ENCODE peak calls at places on chromosomes 4 and X, in nine cellular contexts. One of them, this sample, is unnamed.

GRCh38 chrX:9835585-9836210 is 49.5 kb downstream of the SHROOM2 start:
- DNase-seq in aorta: no peak
- DNase-seq in body of pancreas: no peak
- DNase-seq in iPS DF 6.9: no peak
- DNase-seq in effector memory CD4-positive, alpha-beta T cell: no peak
- DNase-seq in tibial nerve: no peak
- DNase-seq in uterus: no peak
- DNase-seq in left lung: no peak
- DNase-seq in Caco-2: no peak
- DNase-seq in this sample: no peak

GRCh38 chr4:54719378-54719777 is 61.6 kb downstream of the KIT start:
- DNase-seq in aorta: no peak
- DNase-seq in body of pancreas: no peak
- DNase-seq in iPS DF 6.9: no peak
- DNase-seq in effector memory CD4-positive, alpha-beta T cell: no peak
- DNase-seq in tibial nerve: no peak
- DNase-seq in uterus: no peak
- DNase-seq in left lung: no peak
- DNase-seq in Caco-2: no peak
- DNase-seq in this sample: no peak

GRCh38 chr4:116343809-116344208 is 741.6 kb downstream of the TRAM1L1 start:
- DNase-seq in aorta: no peak
- DNase-seq in body of pancreas: no peak
- DNase-seq in iPS DF 6.9: no peak
- DNase-seq in effector memory CD4-positive, alpha-beta T cell: no peak
- DNase-seq in tibial nerve: no peak
- DNase-seq in uterus: no peak
- DNase-seq in left lung: no peak
- DNase-seq in Caco-2: no peak
- DNase-seq in this sample: no peak

GRCh38 chrX:50988649-50989048 is 78.1 kb downstream of the BMP15 start:
- DNase-seq in aorta: no peak
- DNase-seq in body of pancreas: peak; percentile 54
- DNase-seq in iPS DF 6.9: no peak
- DNase-seq in effector memory CD4-positive, alpha-beta T cell: no peak
- DNase-seq in tibial nerve: peak; percentile 37
- DNase-seq in uterus: no peak
- DNase-seq in left lung: no peak
- DNase-seq in Caco-2: no peak
- DNase-seq in this sample: peak; percentile 5

GRCh38 chrX:149467920-149468319 is 37.2 kb downstream of the IDS start:
- DNase-seq in aorta: no peak
- DNase-seq in body of pancreas: no peak
- DNase-seq in iPS DF 6.9: no peak
- DNase-seq in effector memory CD4-positive, alpha-beta T cell: no peak
- DNase-seq in tibial nerve: no peak
- DNase-seq in uterus: peak; percentile 14
- DNase-seq in left lung: no peak
- DNase-seq in Caco-2: no peak
- DNase-seq in this sample: no peak

GRCh38 chr4:108155373-108155772 is 13.4 kb downstream of the LEF1 start:
- DNase-seq in aorta: no peak
- DNase-seq in body of pancreas: no peak
- DNase-seq in iPS DF 6.9: no peak
- DNase-seq in effector memory CD4-positive, alpha-beta T cell: no peak
- DNase-seq in tibial nerve: no peak
- DNase-seq in uterus: no peak
- DNase-seq in left lung: no peak
- DNase-seq in Caco-2: no peak
- DNase-seq in this sample: no peak

GRCh38 chr4:15034071-15034764 is 31.9 kb downstream of the CPEB2 start:
- DNase-seq in aorta: no peak
- DNase-seq in body of pancreas: no peak
- DNase-seq in iPS DF 6.9: no peak
- DNase-seq in effector memory CD4-positive, alpha-beta T cell: no peak
- DNase-seq in tibial nerve: no peak
- DNase-seq in uterus: no peak
- DNase-seq in left lung: no peak
- DNase-seq in Caco-2: no peak
- DNase-seq in this sample: no peak

GRCh38 chrX:23784487-23785301 is 1.7 kb downstream of the SAT1 start:
- DNase-seq in aorta: no peak
- DNase-seq in body of pancreas: peak; percentile 25
- DNase-seq in iPS DF 6.9: no peak
- DNase-seq in effector memory CD4-positive, alpha-beta T cell: no peak
- DNase-seq in tibial nerve: no peak
- DNase-seq in uterus: peak; percentile 39
- DNase-seq in left lung: no peak
- DNase-seq in Caco-2: no peak
- DNase-seq in this sample: no peak

GRCh38 chr4:163688856-163689255 is 194.4 kb downstream of the TMA16 start:
- DNase-seq in aorta: no peak
- DNase-seq in body of pancreas: no peak
- DNase-seq in iPS DF 6.9: no peak
- DNase-seq in effector memory CD4-positive, alpha-beta T cell: no peak
- DNase-seq in tibial nerve: no peak
- DNase-seq in uterus: no peak
- DNase-seq in left lung: no peak
- DNase-seq in Caco-2: no peak
- DNase-seq in this sample: no peak

GRCh38 chr4:105022811-105023667 is 123.6 kb upstream of the TET2 start:
- DNase-seq in aorta: no peak
- DNase-seq in body of pancreas: no peak
- DNase-seq in iPS DF 6.9: no peak
- DNase-seq in effector memory CD4-positive, alpha-beta T cell: no peak
- DNase-seq in tibial nerve: no peak
- DNase-seq in uterus: no peak
- DNase-seq in left lung: peak; percentile 60
- DNase-seq in Caco-2: no peak
- DNase-seq in this sample: no peak

GRCh38 chr4:6372649-6373525 is 99.5 kb downstream of the PPP2R2C start:
- DNase-seq in aorta: no peak
- DNase-seq in body of pancreas: no peak
- DNase-seq in iPS DF 6.9: peak; percentile 45
- DNase-seq in effector memory CD4-positive, alpha-beta T cell: no peak
- DNase-seq in tibial nerve: no peak
- DNase-seq in uterus: no peak
- DNase-seq in left lung: no peak
- DNase-seq in Caco-2: peak; percentile 63
- DNase-seq in this sample: peak; percentile 3

GRCh38 chr4:32864713-32865351 is 2144.7 kb downstream of the PCDH7 start:
- DNase-seq in aorta: no peak
- DNase-seq in body of pancreas: no peak
- DNase-seq in iPS DF 6.9: no peak
- DNase-seq in effector memory CD4-positive, alpha-beta T cell: no peak
- DNase-seq in tibial nerve: no peak
- DNase-seq in uterus: no peak
- DNase-seq in left lung: no peak
- DNase-seq in Caco-2: no peak
- DNase-seq in this sample: no peak

GRCh38 chr4:42627887-42628646 is 28.8 kb downstream of the ATP8A1 start:
- DNase-seq in aorta: peak; percentile 64
- DNase-seq in body of pancreas: peak; percentile 87
- DNase-seq in iPS DF 6.9: no peak
- DNase-seq in effector memory CD4-positive, alpha-beta T cell: no peak
- DNase-seq in tibial nerve: peak; percentile 63
- DNase-seq in uterus: peak; percentile 45
- DNase-seq in left lung: no peak
- DNase-seq in Caco-2: no peak
- DNase-seq in this sample: peak; percentile 56

GRCh38 chrX:39238017-39238416 is 436.8 kb downstream of the MID1IP1 start:
- DNase-seq in aorta: no peak
- DNase-seq in body of pancreas: no peak
- DNase-seq in iPS DF 6.9: no peak
- DNase-seq in effector memory CD4-positive, alpha-beta T cell: no peak
- DNase-seq in tibial nerve: no peak
- DNase-seq in uterus: no peak
- DNase-seq in left lung: no peak
- DNase-seq in Caco-2: no peak
- DNase-seq in this sample: no peak

GRCh38 chr4:37754410-37755185 is 68.4 kb upstream of the RELL1 start:
- DNase-seq in aorta: no peak
- DNase-seq in body of pancreas: no peak
- DNase-seq in iPS DF 6.9: no peak
- DNase-seq in effector memory CD4-positive, alpha-beta T cell: no peak
- DNase-seq in tibial nerve: no peak
- DNase-seq in uterus: no peak
- DNase-seq in left lung: no peak
- DNase-seq in Caco-2: no peak
- DNase-seq in this sample: no peak

GRCh38 chr4:1799997-1800375 is 6.9 kb downstream of the FGFR3 start:
- DNase-seq in aorta: no peak
- DNase-seq in body of pancreas: no peak
- DNase-seq in iPS DF 6.9: no peak
- DNase-seq in effector memory CD4-positive, alpha-beta T cell: no peak
- DNase-seq in tibial nerve: no peak
- DNase-seq in uterus: no peak
- DNase-seq in left lung: no peak
- DNase-seq in Caco-2: no peak
- DNase-seq in this sample: no peak
- H3K4me1 ChIP-seq in aorta: no peaks in the 10 kb centered on the region
- H3K4me1 ChIP-seq in body of pancreas: peaks cover 67% of the 10 kb centered on the region
- H3K4me1 ChIP-seq in iPS DF 6.9: no peaks in the 10 kb centered on the region
- H3K4me1 ChIP-seq in effector memory CD4-positive, alpha-beta T cell: peaks cover 8% of the 10 kb centered on the region
- H3K4me1 ChIP-seq in tibial nerve: peaks cover 8% of the 10 kb centered on the region
- H3K4me1 ChIP-seq in uterus: peaks cover 4% of the 10 kb centered on the region
- H3K4me1 ChIP-seq in left lung: peaks cover 9% of the 10 kb centered on the region
- H3K4me1 ChIP-seq in Caco-2: peaks cover 33% of the 10 kb centered on the region
- H3K4me1 ChIP-seq in this sample: peaks cover 6% of the 10 kb centered on the region

GRCh38 chr4:788636-789297 is 37.2 kb downstream of the CPLX1 start:
- DNase-seq in aorta: peak; percentile 45
- DNase-seq in body of pancreas: no peak
- DNase-seq in iPS DF 6.9: no peak
- DNase-seq in effector memory CD4-positive, alpha-beta T cell: no peak
- DNase-seq in tibial nerve: no peak
- DNase-seq in uterus: no peak
- DNase-seq in left lung: no peak
- DNase-seq in Caco-2: no peak
- DNase-seq in this sample: no peak

GRCh38 chr4:787561-787981 is 38.4 kb downstream of the CPLX1 start:
- DNase-seq in aorta: peak; percentile 41
- DNase-seq in body of pancreas: no peak
- DNase-seq in iPS DF 6.9: no peak
- DNase-seq in effector memory CD4-positive, alpha-beta T cell: no peak
- DNase-seq in tibial nerve: no peak
- DNase-seq in uterus: no peak
- DNase-seq in left lung: no peak
- DNase-seq in Caco-2: no peak
- DNase-seq in this sample: no peak

GRCh38 chr4:789571-790465 is 36.1 kb downstream of the CPLX1 start:
- DNase-seq in aorta: peak; percentile 42
- DNase-seq in body of pancreas: no peak
- DNase-seq in iPS DF 6.9: no peak
- DNase-seq in effector memory CD4-positive, alpha-beta T cell: no peak
- DNase-seq in tibial nerve: no peak
- DNase-seq in uterus: no peak
- DNase-seq in left lung: no peak
- DNase-seq in Caco-2: no peak
- DNase-seq in this sample: no peak

GRCh38 chr4:786861-787300 is 39.0 kb downstream of the CPLX1 start:
- DNase-seq in aorta: peak; percentile 52
- DNase-seq in body of pancreas: peak; percentile 24
- DNase-seq in iPS DF 6.9: no peak
- DNase-seq in effector memory CD4-positive, alpha-beta T cell: no peak
- DNase-seq in tibial nerve: no peak
- DNase-seq in uterus: peak; percentile 70
- DNase-seq in left lung: no peak
- DNase-seq in Caco-2: no peak
- DNase-seq in this sample: no peak

GRCh38 chr4:788006-788635 is 37.8 kb downstream of the CPLX1 start:
- DNase-seq in aorta: peak; percentile 28
- DNase-seq in body of pancreas: no peak
- DNase-seq in iPS DF 6.9: no peak
- DNase-seq in effector memory CD4-positive, alpha-beta T cell: no peak
- DNase-seq in tibial nerve: no peak
- DNase-seq in uterus: no peak
- DNase-seq in left lung: no peak
- DNase-seq in Caco-2: no peak
- DNase-seq in this sample: no peak
- H3K4me1 ChIP-seq in aorta: no peaks in the 10 kb centered on the region
- H3K4me1 ChIP-seq in body of pancreas: peaks cover 23% of the 10 kb centered on the region
- H3K4me1 ChIP-seq in iPS DF 6.9: peaks cover 13% of the 10 kb centered on the region
- H3K4me1 ChIP-seq in effector memory CD4-positive, alpha-beta T cell: peaks cover 37% of the 10 kb centered on the region
- H3K4me1 ChIP-seq in tibial nerve: peaks cover 43% of the 10 kb centered on the region
- H3K4me1 ChIP-seq in uterus: peaks cover 23% of the 10 kb centered on the region
- H3K4me1 ChIP-seq in left lung: peaks cover 32% of the 10 kb centered on the region
- H3K4me1 ChIP-seq in Caco-2: peaks cover 6% of the 10 kb centered on the region
- H3K4me1 ChIP-seq in this sample: peaks cover 35% of the 10 kb centered on the region

GRCh38 chr4:48370260-48371134 is 29.2 kb downstream of the SLAIN2 start:
- DNase-seq in aorta: no peak
- DNase-seq in body of pancreas: no peak
- DNase-seq in iPS DF 6.9: no peak
- DNase-seq in effector memory CD4-positive, alpha-beta T cell: no peak
- DNase-seq in tibial nerve: no peak
- DNase-seq in uterus: no peak
- DNase-seq in left lung: no peak
- DNase-seq in Caco-2: no peak
- DNase-seq in this sample: no peak
- H3K4me1 ChIP-seq in aorta: no peaks in the 10 kb centered on the region
- H3K4me1 ChIP-seq in body of pancreas: peaks cover 19% of the 10 kb centered on the region
- H3K4me1 ChIP-seq in iPS DF 6.9: peaks cover 1% of the 10 kb centered on the region
- H3K4me1 ChIP-seq in effector memory CD4-positive, alpha-beta T cell: peaks cover 3% of the 10 kb centered on the region
- H3K4me1 ChIP-seq in tibial nerve: peaks cover 49% of the 10 kb centered on the region
- H3K4me1 ChIP-seq in uterus: no peaks in the 10 kb centered on the region
- H3K4me1 ChIP-seq in left lung: peaks cover 30% of the 10 kb centered on the region
- H3K4me1 ChIP-seq in Caco-2: peaks cover 14% of the 10 kb centered on the region
- H3K4me1 ChIP-seq in this sample: peaks cover 48% of the 10 kb centered on the region

GRCh38 chr4:181756451-181756850 is 486.8 kb upstream of the TENM3 start:
- DNase-seq in aorta: no peak
- DNase-seq in body of pancreas: no peak
- DNase-seq in iPS DF 6.9: no peak
- DNase-seq in effector memory CD4-positive, alpha-beta T cell: no peak
- DNase-seq in tibial nerve: no peak
- DNase-seq in uterus: no peak
- DNase-seq in left lung: no peak
- DNase-seq in Caco-2: no peak
- DNase-seq in this sample: no peak

GRCh38 chr4:181757921-181758320 is 485.3 kb upstream of the TENM3 start:
- DNase-seq in aorta: no peak
- DNase-seq in body of pancreas: no peak
- DNase-seq in iPS DF 6.9: no peak
- DNase-seq in effector memory CD4-positive, alpha-beta T cell: no peak
- DNase-seq in tibial nerve: no peak
- DNase-seq in uterus: no peak
- DNase-seq in left lung: no peak
- DNase-seq in Caco-2: no peak
- DNase-seq in this sample: no peak

GRCh38 chr4:181766061-181766460 is 477.1 kb upstream of the TENM3 start:
- DNase-seq in aorta: no peak
- DNase-seq in body of pancreas: no peak
- DNase-seq in iPS DF 6.9: no peak
- DNase-seq in effector memory CD4-positive, alpha-beta T cell: no peak
- DNase-seq in tibial nerve: no peak
- DNase-seq in uterus: no peak
- DNase-seq in left lung: no peak
- DNase-seq in Caco-2: no peak
- DNase-seq in this sample: no peak

GRCh38 chr4:181760560-181760959 is 482.6 kb upstream of the TENM3 start:
- DNase-seq in aorta: no peak
- DNase-seq in body of pancreas: no peak
- DNase-seq in iPS DF 6.9: no peak
- DNase-seq in effector memory CD4-positive, alpha-beta T cell: no peak
- DNase-seq in tibial nerve: no peak
- DNase-seq in uterus: no peak
- DNase-seq in left lung: no peak
- DNase-seq in Caco-2: no peak
- DNase-seq in this sample: no peak

GRCh38 chr4:181761130-181761529 is 482.1 kb upstream of the TENM3 start:
- DNase-seq in aorta: no peak
- DNase-seq in body of pancreas: no peak
- DNase-seq in iPS DF 6.9: no peak
- DNase-seq in effector memory CD4-positive, alpha-beta T cell: no peak
- DNase-seq in tibial nerve: no peak
- DNase-seq in uterus: no peak
- DNase-seq in left lung: no peak
- DNase-seq in Caco-2: no peak
- DNase-seq in this sample: no peak
- H3K4me1 ChIP-seq in aorta: no peaks in the 10 kb centered on the region
- H3K4me1 ChIP-seq in body of pancreas: no peaks in the 10 kb centered on the region
- H3K4me1 ChIP-seq in iPS DF 6.9: no peaks in the 10 kb centered on the region
- H3K4me1 ChIP-seq in effector memory CD4-positive, alpha-beta T cell: no peaks in the 10 kb centered on the region
- H3K4me1 ChIP-seq in tibial nerve: peaks cover 19% of the 10 kb centered on the region
- H3K4me1 ChIP-seq in uterus: no peaks in the 10 kb centered on the region
- H3K4me1 ChIP-seq in left lung: no peaks in the 10 kb centered on the region
- H3K4me1 ChIP-seq in Caco-2: peaks cover 6% of the 10 kb centered on the region
- H3K4me1 ChIP-seq in this sample: no peaks in the 10 kb centered on the region